ENCODE peak calls at places on chromosomes 12 and 14, in four cellular contexts. R is left lung; D is CD4-positive, alpha-beta T cell; W is heart left ventricle. E is an unnamed sample.

GRCh38 chr12:47987411-47988072 is 16.7 kb downstream of the COL2A1 start:
- DNase-seq in R (no peak), D (no peak), W (no peak), E (no peak)

GRCh38 chr12:15526033-15526432 is 203.7 kb downstream of the PTPRO start:
- DNase-seq in D (no peak), R (no peak), W (no peak), E (no peak)

GRCh38 chr14:49619730-49620129 is 696 bp downstream of the RPL36AL start:
- DNase-seq in D (no peak), R (no peak), W (no peak), E (no peak)

GRCh38 chr14:68591786-68592185 is 201.1 kb downstream of the ZFP36L1 start:
- DNase-seq in W (no peak), R (no peak), D (no peak), E (peak; percentile 15)

GRCh38 chr12:84502907-84503787 is 409.5 kb downstream of the SLC6A15 start:
- DNase-seq in W (peak; percentile 29), R (peak; percentile 40), D (no peak), E (peak; percentile 40)

GRCh38 chr12:85237320-85237719 is 42.7 kb upstream of the ALX1 start:
- DNase-seq in D (no peak), W (no peak), R (no peak), E (no peak)

GRCh38 chr14:61269321-61270083 is 11.6 kb downstream of the TMEM30B start:
- DNase-seq in D (peak; percentile 67), W (peak; percentile 77), R (peak; percentile 63), E (peak; percentile 85)

GRCh38 chr14:30389134-30389900 is 169.6 kb upstream of the G2E3 start:
- DNase-seq in W (peak; percentile 50), D (no peak), R (no peak), E (no peak)

GRCh38 chr14:105337966-105338365 is 23.4 kb downstream of the PACS2 start:
- DNase-seq in W (peak; percentile 84), D (no peak), R (no peak), E (peak; percentile 33)

GRCh38 chr14:101234588-101234937 is 326.7 kb upstream of the DIO3 start:
- DNase-seq in D (no peak), W (no peak), R (peak; percentile 16), E (no peak)

GRCh38 chr14:56211844-56212243 is 93.6 kb downstream of the PELI2 start:
- DNase-seq in D (no peak), W (no peak), R (no peak), E (no peak)

GRCh38 chr14:91963465-91963864 is 16.0 kb upstream of the FBLN5 start:
- DNase-seq in R (no peak), W (no peak), D (no peak), E (no peak)

GRCh38 chr12:106681210-106681609 is 93.3 kb upstream of the RIC8B start:
- DNase-seq in D (no peak), W (no peak), R (no peak), E (no peak)

DNA sequence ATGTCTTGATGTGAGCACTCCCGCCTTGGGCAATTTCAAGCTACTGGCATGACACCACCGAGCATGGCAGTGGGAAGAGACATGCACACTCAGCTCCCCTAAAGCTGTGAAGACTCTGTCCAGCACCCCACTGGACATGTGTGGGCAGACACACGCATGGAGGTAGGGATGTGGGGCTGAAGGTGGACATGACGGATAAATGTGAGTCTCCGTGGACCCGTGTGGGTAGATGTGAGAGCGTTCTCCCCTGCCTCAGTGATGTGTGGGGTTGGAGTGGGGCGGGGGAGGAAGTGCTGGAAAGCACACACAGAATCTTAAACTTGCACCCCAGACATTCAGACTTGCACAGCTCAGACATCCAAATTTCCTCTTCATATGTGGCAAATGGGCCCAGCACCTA is 12.6 kb downstream of the SLC6A12 start:
- DNase-seq in D (no peak), W (no peak), R (no peak), E (no peak)
- H3K27me3 ChIP-seq in D (peaks cover 35% of the 10 kb centered on the region), W (no peaks in the 10 kb centered on the region), R (peaks cover 61% of the 10 kb centered on the region), E (peaks cover 46% of the 10 kb centered on the region)

GRCh38 chr12:121288158-121288848 is 8.2 kb downstream of the CAMKK2 start:
- DNase-seq in D (no peak), R (no peak), W (no peak), E (no peak)

GRCh38 chr12:121290410-121290809 is 6.1 kb downstream of the CAMKK2 start:
- DNase-seq in W (no peak), D (no peak), R (no peak), E (no peak)

GRCh38 chr12:121287267-121287954 is 9.1 kb downstream of the CAMKK2 start:
- DNase-seq in W (no peak), D (no peak), R (no peak), E (no peak)

GRCh38 chr12:121289962-121290361 is 6.5 kb downstream of the CAMKK2 start:
- DNase-seq in D (no peak), R (no peak), W (no peak), E (no peak)

GRCh38 chr12:121288941-121289340 is 7.6 kb downstream of the CAMKK2 start:
- DNase-seq in R (no peak), W (peak; percentile 49), D (no peak), E (no peak)
- H3K27ac ChIP-seq in R (peak overlapping the region; percentile 69), W (peak overlapping the region; percentile 24), D (no peak overlapping the region), E (peak overlapping the region; percentile 68)

GRCh38 chr12:3365416-3366385 is 125.3 kb upstream of the PRMT8 start:
- DNase-seq in W (peak; percentile 60), R (no peak), D (no peak), E (no peak)
- H3K27me3 ChIP-seq in W (peaks cover 36% of the 10 kb centered on the region), R (peaks cover 68% of the 10 kb centered on the region), D (peaks cover 37% of the 10 kb centered on the region), E (peaks cover 69% of the 10 kb centered on the region)

GRCh38 chr12:55737581-55738112 is 5.3 kb upstream of the GDF11 start:
- DNase-seq in W (no peak), D (no peak), R (no peak), E (no peak)
- H3K27ac ChIP-seq in W (peak overlapping the region; percentile 79), D (peak overlapping the region; percentile 79), R (peak overlapping the region; percentile 82), E (peak overlapping the region; percentile 71)

GRCh38 chr12:101051151-101051550 is 158.9 kb downstream of the SLC5A8 start:
- DNase-seq in W (no peak), R (no peak), D (no peak), E (no peak)

GRCh38 chr12:101044512-101045074 is 165.4 kb downstream of the SLC5A8 start:
- DNase-seq in W (no peak), R (no peak), D (no peak), E (no peak)

GRCh38 chr12:101045486-101046474 is 164.3 kb downstream of the SLC5A8 start:
- DNase-seq in R (no peak), D (no peak), W (peak; percentile 29), E (no peak)

GRCh38 chr12:101050631-101051030 is 159.4 kb downstream of the SLC5A8 start:
- DNase-seq in D (no peak), W (no peak), R (no peak), E (no peak)

DNA sequence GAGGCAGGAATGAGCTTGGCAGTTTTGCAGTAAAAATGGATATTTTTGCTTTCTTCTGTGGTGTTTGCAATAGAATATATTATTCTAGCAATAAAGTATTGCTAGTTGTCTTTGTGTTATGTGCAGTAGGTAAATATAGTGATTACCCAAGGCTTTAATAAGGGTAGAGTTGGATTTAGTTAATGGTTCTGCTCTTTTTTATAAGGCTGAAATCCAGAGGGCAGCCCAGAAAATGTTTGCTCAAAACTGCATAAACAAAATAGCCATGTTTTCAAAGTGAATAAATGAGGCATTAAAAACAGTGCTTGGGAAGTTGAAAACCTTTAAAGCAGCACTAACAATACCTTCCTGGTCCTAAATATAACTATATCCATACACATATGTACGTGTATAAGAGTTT is 162.4 kb downstream of the SLC5A8 start:
- DNase-seq in R (no peak), W (no peak), D (no peak), E (no peak)
- H3K27me3 ChIP-seq in R (no peaks in the 10 kb centered on the region), W (no peaks in the 10 kb centered on the region), D (no peaks in the 10 kb centered on the region), E (no peaks in the 10 kb centered on the region)

DNA sequence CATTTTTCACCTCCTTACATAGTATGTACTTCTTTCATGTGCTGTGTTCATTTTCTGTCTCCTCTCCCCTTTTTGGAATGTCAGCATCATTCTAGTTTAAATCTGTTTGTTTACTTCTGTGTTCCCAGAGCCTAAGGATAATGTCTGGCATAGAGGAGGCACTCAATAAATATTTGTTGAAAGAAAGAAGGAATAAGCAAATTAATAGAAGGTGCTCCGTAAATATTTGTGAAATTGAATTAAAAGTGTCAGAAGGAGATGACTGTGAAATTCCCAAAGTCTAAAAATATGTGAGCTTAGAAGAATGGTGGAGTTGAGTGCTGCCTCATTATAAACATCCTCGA is 3.3 kb upstream of the CDKN1B start:
- DNase-seq in D (no peak), W (no peak), R (no peak), E (no peak)
- H3K27ac ChIP-seq in D (peak overlapping the region; percentile 97), W (peak overlapping the region; percentile 100), R (peak overlapping the region; percentile 99), E (peak overlapping the region; percentile 99)

DNA sequence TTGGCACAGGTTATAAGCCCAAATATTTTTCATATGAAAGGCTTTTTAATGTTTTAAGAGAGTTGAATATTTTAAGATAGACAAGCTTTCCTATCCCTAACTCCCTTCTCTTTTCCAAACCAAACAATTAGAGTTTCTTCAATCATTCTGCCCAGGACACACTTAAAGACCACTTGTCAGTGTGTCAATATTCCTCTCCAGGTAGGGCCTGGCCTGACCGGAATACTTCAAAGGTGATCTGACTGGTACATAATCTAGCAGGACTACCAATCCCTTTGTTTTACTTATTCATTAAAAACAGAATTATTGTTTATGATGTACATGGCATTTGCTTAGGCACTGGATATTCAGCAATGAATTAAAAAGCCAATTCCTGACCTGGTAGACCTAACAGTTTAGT is 24.2 kb upstream of the SNRPF start:
- DNase-seq in D (no peak), W (no peak), R (no peak), E (no peak)
- H3K27me3 ChIP-seq in D (no peaks in the 10 kb centered on the region), W (no peaks in the 10 kb centered on the region), R (peaks cover 7% of the 10 kb centered on the region), E (no peaks in the 10 kb centered on the region)